ENCODE peak calls at places on chromosomes 3 and 15, in four cellular contexts. N, Y, E and B are unnamed samples.

GRCh38 chr3:172194702-172195392 is 155.5 kb downstream of the FNDC3B start:
- DNase-seq in Y (no peak), E (no peak), N (no peak), B (no peak)

GRCh38 chr3:72977060-72977459 is 19.6 kb upstream of the PPP4R2 start:
- DNase-seq in Y (peak), E (no peak), N (peak), B (no peak)

GRCh38 chr3:51394541-51394940 is 3.5 kb downstream of the RBM15B start:
- DNase-seq in E (no peak), N (no peak), Y (no peak), B (no peak)

GRCh38 chr15:88113909-88114308 is 142.6 kb downstream of the NTRK3 start:
- DNase-seq in Y (no peak), N (no peak), E (no peak), B (no peak)

GRCh38 chr3:66393486-66394260 is 107.1 kb downstream of the LRIG1 start:
- DNase-seq in E (no peak), Y (no peak), N (peak), B (peak)

GRCh38 chr3:113585228-113585627 is 52.9 kb downstream of the SIDT1 start:
- DNase-seq in E (no peak), N (no peak), Y (no peak), B (no peak)

GRCh38 chr3:40753956-40754355 is 229.2 kb downstream of the ZNF621 start:
- DNase-seq in E (no peak), Y (no peak), N (no peak), B (no peak)

GRCh38 chr3:15899438-15899837 is 101.7 kb upstream of the ANKRD28 start:
- DNase-seq in N (peak), E (no peak), Y (peak), B (peak)

GRCh38 chr3:126213376-126214044 is 33.1 kb upstream of the ALDH1L1 start:
- DNase-seq in E (no peak), N (no peak), Y (no peak), B (no peak)

GRCh38 chr15:99907698-99908097 is 174.5 kb upstream of the LYSMD4 start:
- DNase-seq in E (no peak), N (no peak), Y (no peak), B (no peak)

GRCh38 chr3:106814231-106814630 is 563.0 kb upstream of the CCDC54 start:
- DNase-seq in E (no peak), N (no peak), Y (no peak), B (no peak)

GRCh38 chr3:42755681-42756578 is 17.1 kb downstream of the CCDC13 start:
- DNase-seq in E (peak), N (peak), Y (peak), B (peak)

GRCh38 chr3:3519266-3519665 is 280.0 kb upstream of the LRRN1 start:
- DNase-seq in N (no peak), E (no peak), Y (no peak), B (no peak)

GRCh38 chr3:128297401-128298138 is 144.3 kb downstream of the EEFSEC start:
- DNase-seq in E (no peak), N (peak), Y (no peak), B (no peak)

GRCh38 chr15:40150163-40150925 is 10.5 kb upstream of the BUB1B start:
- DNase-seq in N (peak), E (peak), Y (no peak), B (no peak)

GRCh38 chr3:50119786-50120185 is 31.1 kb downstream of the RBM5 start:
- DNase-seq in Y (no peak), E (no peak), N (no peak), B (no peak)

GRCh38 chr15:77851696-77852095 is 219.0 kb upstream of the LINGO1 start:
- DNase-seq in Y (no peak), N (no peak), E (peak), B (no peak)

GRCh38 chr3:160616721-160617120 is 51.4 kb upstream of the KPNA4 start:
- DNase-seq in N (peak), Y (no peak), E (no peak), B (no peak)

GRCh38 chr3:37301980-37302379 is 127.6 kb upstream of the LRRFIP2 start:
- DNase-seq in N (no peak), Y (no peak), E (no peak), B (no peak)

GRCh38 chr3:173911446-173911845 is 513.9 kb downstream of the NLGN1 start:
- DNase-seq in E (no peak), N (no peak), Y (no peak), B (no peak)

GRCh38 chr3:173916799-173917198 is 519.3 kb downstream of the NLGN1 start:
- DNase-seq in E (no peak), N (no peak), Y (no peak), B (no peak)

GRCh38 chr3:173913985-173914421 is 516.5 kb downstream of the NLGN1 start:
- DNase-seq in E (no peak), N (no peak), Y (no peak), B (no peak)

GRCh38 chr3:173912126-173912525 is 514.6 kb downstream of the NLGN1 start:
- DNase-seq in Y (no peak), E (no peak), N (peak), B (no peak)

GRCh38 chr3:173913397-173913796 is 515.9 kb downstream of the NLGN1 start:
- DNase-seq in E (peak), Y (no peak), N (peak), B (no peak)
- H2AFZ ChIP-seq in E (no peak), Y (no peak), N (peak), B (no peak)

GRCh38 chr15:69857686-69858391 is 239.9 kb downstream of the TLE3 start:
- DNase-seq in E (no peak), Y (no peak), N (no peak), B (peak)

GRCh38 chr15:69861331-69862171 is 236.2 kb downstream of the TLE3 start:
- DNase-seq in Y (no peak), N (peak), E (peak), B (peak)

GRCh38 chr15:69860921-69861320 is 236.8 kb downstream of the TLE3 start:
- DNase-seq in Y (no peak), N (no peak), E (no peak), B (no peak)

GRCh38 chr15:69862540-69862939 is 235.2 kb downstream of the TLE3 start:
- DNase-seq in Y (no peak), E (no peak), N (peak), B (no peak)

GRCh38 chr15:69860316-69860715 is 237.4 kb downstream of the TLE3 start:
- DNase-seq in E (no peak), N (no peak), Y (no peak), B (no peak)
- H3K4me2 ChIP-seq in E (no peak), N (no peak), Y (no peak), B (no peak)

GRCh38 chr15:96121521-96121920 is 209.0 kb upstream of the NR2F2 start:
- DNase-seq in N (peak), Y (no peak), E (no peak), B (no peak)
- H2AFZ ChIP-seq in N (no peak), Y (no peak), E (no peak), B (no peak)

GRCh38 chr15:55914446-55914845 is 79.0 kb downstream of the NEDD4 start:
- DNase-seq in Y (no peak), N (no peak), E (no peak), B (no peak)
- H3K4me2 ChIP-seq in Y (no peak), N (peak), E (peak), B (no peak)

DNA sequence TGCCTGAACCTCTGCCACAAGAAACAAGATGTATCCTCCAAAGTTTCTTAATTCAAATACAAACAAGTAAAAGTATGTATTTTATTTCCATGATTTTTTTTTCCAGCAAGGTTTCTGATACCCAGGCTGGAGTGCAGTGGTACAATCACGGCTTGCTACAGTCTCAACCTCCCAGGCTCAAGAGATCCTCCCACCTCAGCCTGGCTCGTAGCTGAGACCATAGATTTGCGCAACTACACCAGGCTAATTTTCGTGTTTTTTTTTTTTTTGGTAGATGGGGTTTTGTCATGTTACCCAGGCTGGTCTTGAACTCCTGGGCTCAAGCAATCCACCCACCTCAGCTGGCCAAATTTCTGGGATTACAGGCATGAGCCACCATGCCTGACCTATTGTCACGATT is 12.2 kb upstream of the VEPH1 start:
- DNase-seq in N (no peak), Y (no peak), E (no peak), B (no peak)
- H2AFZ ChIP-seq in N (no peak), Y (peak), E (no peak), B (no peak)

GRCh38 chr15:31332020-31332680 is 5.5 kb downstream of the KLF13 start:
- DNase-seq in E (no peak), N (no peak), Y (no peak), B (no peak)
- H3K4me2 ChIP-seq in E (peak), N (no peak), Y (no peak), B (peak)

GRCh38 chr3:195883160-195883559 is 25.2 kb downstream of the TNK2 start:
- DNase-seq in N (no peak), Y (no peak), E (no peak), B (no peak)

GRCh38 chr3:195884691-195885035 is 23.7 kb downstream of the TNK2 start:
- DNase-seq in E (no peak), N (no peak), Y (no peak), B (no peak)

GRCh38 chr3:195883801-195884200 is 24.6 kb downstream of the TNK2 start:
- DNase-seq in N (no peak), E (no peak), Y (no peak), B (no peak)

GRCh38 chr3:195886181-195887141 is 21.9 kb downstream of the TNK2 start:
- DNase-seq in N (peak), Y (peak), E (no peak), B (no peak)

DNA sequence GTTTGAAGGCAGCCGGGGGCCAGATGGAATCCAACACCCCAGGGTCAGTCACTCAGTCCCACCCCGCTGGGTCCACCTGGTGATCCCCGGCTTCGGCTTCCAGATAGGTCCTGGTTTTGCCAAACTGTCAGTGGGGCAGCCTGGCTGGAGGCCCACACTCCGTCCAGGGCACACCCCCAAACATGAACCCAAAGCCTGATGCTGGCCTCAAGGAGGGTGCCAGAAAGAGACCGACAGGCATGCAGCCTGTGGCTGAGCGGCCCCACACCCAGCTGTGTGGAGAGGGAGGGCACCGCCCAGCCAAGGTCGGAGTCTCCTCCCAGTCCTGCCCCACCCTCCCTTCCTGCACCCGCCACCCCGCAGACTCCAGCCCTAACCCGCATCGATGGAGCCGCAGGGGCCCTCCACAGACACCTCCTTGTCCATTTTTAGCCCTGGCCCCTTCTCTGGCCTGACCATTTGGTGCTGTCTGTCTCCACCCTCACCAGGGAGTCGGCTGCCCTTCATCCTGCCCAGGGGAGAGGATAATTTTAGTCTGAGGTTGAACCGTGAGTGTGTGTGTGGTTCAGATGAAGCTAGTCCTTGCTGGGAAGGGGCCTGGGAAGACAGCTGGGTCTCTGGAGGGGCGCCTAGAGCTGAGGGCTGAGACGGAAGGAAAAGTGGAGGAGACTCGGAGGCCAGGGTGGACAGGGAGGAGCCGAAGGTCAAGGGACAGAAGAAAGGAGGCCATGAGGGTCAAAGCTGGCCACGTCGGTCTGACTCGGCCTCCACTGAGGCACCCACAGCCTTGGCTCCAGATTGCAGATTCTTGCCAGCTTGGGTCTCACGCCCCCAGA is 23.1 kb downstream of the TNK2 start:
- DNase-seq in Y (peak), N (no peak), E (no peak), B (no peak)
- H2AFZ ChIP-seq in Y (no peak), N (no peak), E (no peak), B (no peak)

GRCh38 chr15:31358957-31359721 is 32.5 kb downstream of the KLF13 start:
- DNase-seq in Y (no peak), E (no peak), N (no peak), B (no peak)

GRCh38 chr15:31361764-31362120 is 35.1 kb downstream of the KLF13 start:
- DNase-seq in N (no peak), Y (no peak), E (no peak), B (no peak)

GRCh38 chr15:31359722-31360111 is 33.1 kb downstream of the KLF13 start:
- DNase-seq in Y (no peak), N (no peak), E (no peak), B (no peak)

GRCh38 chr15:31360843-31361763 is 34.5 kb downstream of the KLF13 start:
- DNase-seq in E (no peak), N (no peak), Y (no peak), B (peak)

GRCh38 chr15:31360158-31360561 is 33.5 kb downstream of the KLF13 start:
- DNase-seq in N (no peak), Y (no peak), E (no peak), B (no peak)
- H3K4me2 ChIP-seq in N (no peak), Y (no peak), E (no peak), B (peak)

GRCh38 chr3:99418209-99418635 is 220.2 kb upstream of the COL8A1 start:
- DNase-seq in N (no peak), E (no peak), Y (no peak), B (no peak)
- H2AFZ ChIP-seq in N (no peak), E (no peak), Y (no peak), B (no peak)

GRCh38 chr3:194162817-194163584 is 27.1 kb downstream of the HES1 start:
- DNase-seq in N (no peak), E (no peak), Y (no peak), B (no peak)

GRCh38 chr3:194162070-194162678 is 26.2 kb downstream of the HES1 start:
- DNase-seq in E (peak), Y (no peak), N (no peak), B (no peak)

GRCh38 chr3:194160158-194160557 is 24.2 kb downstream of the HES1 start:
- DNase-seq in E (no peak), N (no peak), Y (no peak), B (no peak)

GRCh38 chr3:194163697-194164096 is 27.7 kb downstream of the HES1 start:
- DNase-seq in N (no peak), Y (no peak), E (no peak), B (no peak)

DNA sequence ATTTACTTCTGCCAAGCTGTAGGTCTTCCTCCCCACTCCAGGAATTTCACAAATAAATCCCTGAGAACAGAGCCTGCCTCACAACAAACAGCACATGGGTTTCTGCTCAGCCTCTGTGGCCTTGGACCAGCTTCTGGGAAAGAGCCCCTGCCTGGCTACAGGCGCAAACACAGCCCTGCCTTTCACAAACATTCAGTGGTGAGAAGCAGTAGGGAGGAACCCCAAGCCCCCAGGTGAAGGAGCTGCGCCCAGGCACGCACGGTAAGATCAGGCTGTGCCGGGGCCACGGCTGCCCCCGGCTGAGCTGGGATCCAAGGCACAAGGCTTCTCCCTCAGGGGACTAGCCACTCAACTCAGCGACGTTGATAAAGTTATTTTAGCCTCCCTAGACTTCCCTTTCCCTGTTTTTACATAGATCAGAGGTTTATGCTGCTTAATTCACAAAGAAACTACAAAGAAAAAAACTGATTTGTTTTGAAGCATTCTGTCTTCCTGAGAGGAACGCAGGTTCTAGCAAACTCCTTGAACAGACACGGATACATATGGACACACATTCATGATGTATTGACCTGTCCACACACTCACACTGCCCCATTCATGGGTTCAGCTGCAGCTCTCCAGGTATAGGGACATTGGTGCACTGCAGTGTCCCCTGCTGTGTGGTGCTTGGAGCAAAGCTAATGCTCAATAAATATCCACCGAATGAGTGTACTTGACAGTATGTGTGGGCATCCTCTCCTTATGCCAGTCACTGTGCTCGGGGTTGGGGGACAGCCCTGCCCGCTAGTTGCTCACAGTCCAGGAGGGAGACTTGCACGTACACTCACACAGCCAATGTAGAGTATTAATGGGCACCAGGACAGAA is 25.5 kb downstream of the HES1 start:
- DNase-seq in E (peak), N (no peak), Y (no peak), B (no peak)
- H3K4me2 ChIP-seq in E (peak), N (no peak), Y (no peak), B (no peak)